ENCODE peak calls at places on chromosomes 11 and 22, in six cellular contexts. One of them, this sample, is unnamed.

GRCh38 chr22:41948142-41948541 is 1.2 kb upstream of the CENPM start:
- DNase-seq in right atrium auricular region: no peak
- DNase-seq in foreskin keratinocyte: no peak
- DNase-seq in AG09309: no peak
- DNase-seq in HFF-Myc: no peak
- DNase-seq in kidney: no peak
- DNase-seq in this sample: no peak

GRCh38 chr11:9566561-9567063 is 6.9 kb upstream of the WEE1 start:
- DNase-seq in AG09309: peak; percentile 65
- DNase-seq in right atrium auricular region: no peak
- DNase-seq in kidney: no peak
- DNase-seq in HFF-Myc: no peak
- DNase-seq in foreskin keratinocyte: no peak
- DNase-seq in this sample: no peak

GRCh38 chr11:110478410-110478809 is 48.7 kb downstream of the FDX1 start:
- DNase-seq in kidney: no peak
- DNase-seq in HFF-Myc: no peak
- DNase-seq in right atrium auricular region: no peak
- DNase-seq in AG09309: no peak
- DNase-seq in foreskin keratinocyte: no peak
- DNase-seq in this sample: no peak

GRCh38 chr11:111978028-111978771 is 41.1 kb downstream of the DIXDC1 start:
- DNase-seq in kidney: no peak
- DNase-seq in AG09309: peak; percentile 32
- DNase-seq in foreskin keratinocyte: peak; percentile 47
- DNase-seq in HFF-Myc: peak; percentile 37
- DNase-seq in right atrium auricular region: peak; percentile 85
- DNase-seq in this sample: no peak

GRCh38 chr11:2207773-2208621 is 36.4 kb upstream of the TH start:
- DNase-seq in right atrium auricular region: peak; percentile 42
- DNase-seq in foreskin keratinocyte: no peak
- DNase-seq in HFF-Myc: no peak
- DNase-seq in AG09309: no peak
- DNase-seq in kidney: peak; percentile 49
- DNase-seq in this sample: peak; percentile 73

GRCh38 chr11:118174006-118174567 is 2.4 kb downstream of the SCN2B start:
- DNase-seq in HFF-Myc: no peak
- DNase-seq in kidney: no peak
- DNase-seq in AG09309: no peak
- DNase-seq in right atrium auricular region: no peak
- DNase-seq in foreskin keratinocyte: no peak
- DNase-seq in this sample: peak; percentile 63

GRCh38 chr22:27820896-27821866 is 19.6 kb upstream of the MN1 start:
- DNase-seq in HFF-Myc: no peak
- DNase-seq in foreskin keratinocyte: no peak
- DNase-seq in AG09309: no peak
- DNase-seq in kidney: no peak
- DNase-seq in right atrium auricular region: no peak
- DNase-seq in this sample: no peak

GRCh38 chr22:41780714-41781507 is 19.6 kb upstream of the CCDC134 start:
- DNase-seq in right atrium auricular region: peak; percentile 69
- DNase-seq in kidney: peak; percentile 91
- DNase-seq in HFF-Myc: no peak
- DNase-seq in foreskin keratinocyte: no peak
- DNase-seq in AG09309: no peak
- DNase-seq in this sample: no peak

GRCh38 chr11:11028017-11028692 is 170.3 kb upstream of the ZBED5 start:
- DNase-seq in foreskin keratinocyte: no peak
- DNase-seq in HFF-Myc: no peak
- DNase-seq in right atrium auricular region: peak; percentile 75
- DNase-seq in kidney: no peak
- DNase-seq in AG09309: peak; percentile 7
- DNase-seq in this sample: no peak

GRCh38 chr11:61567286-61568061 is 13.4 kb downstream of the SYT7 start:
- DNase-seq in AG09309: peak; percentile 20
- DNase-seq in foreskin keratinocyte: peak; percentile 29
- DNase-seq in HFF-Myc: peak; percentile 69
- DNase-seq in kidney: peak; percentile 91
- DNase-seq in right atrium auricular region: peak; percentile 74
- DNase-seq in this sample: no peak

GRCh38 chr11:125297346-125297910 is 132.9 kb downstream of the PKNOX2 start:
- DNase-seq in right atrium auricular region: no peak
- DNase-seq in foreskin keratinocyte: no peak
- DNase-seq in AG09309: no peak
- DNase-seq in HFF-Myc: no peak
- DNase-seq in kidney: no peak
- DNase-seq in this sample: no peak

GRCh38 chr22:50200333-50201190 is at the start of gene SELENOO:
- DNase-seq in HFF-Myc: peak; percentile 45
- DNase-seq in right atrium auricular region: peak; percentile 90
- DNase-seq in foreskin keratinocyte: peak; percentile 44
- DNase-seq in kidney: peak; percentile 97
- DNase-seq in AG09309: peak; percentile 24
- DNase-seq in this sample: no peak

GRCh38 chr11:109612481-109612880 is 190.5 kb downstream of the C11orf87 start:
- DNase-seq in right atrium auricular region: no peak
- DNase-seq in HFF-Myc: no peak
- DNase-seq in foreskin keratinocyte: peak; percentile 20
- DNase-seq in AG09309: no peak
- DNase-seq in kidney: no peak
- DNase-seq in this sample: no peak

GRCh38 chr11:100640646-100641045 is 46.4 kb upstream of the ARHGAP42 start:
- DNase-seq in HFF-Myc: no peak
- DNase-seq in right atrium auricular region: no peak
- DNase-seq in kidney: no peak
- DNase-seq in AG09309: no peak
- DNase-seq in foreskin keratinocyte: no peak
- DNase-seq in this sample: no peak

GRCh38 chr11:128622137-128622523 is 34.8 kb upstream of the ETS1 start:
- DNase-seq in foreskin keratinocyte: no peak
- DNase-seq in right atrium auricular region: peak; percentile 57
- DNase-seq in kidney: peak; percentile 65
- DNase-seq in HFF-Myc: no peak
- DNase-seq in AG09309: no peak
- DNase-seq in this sample: no peak

GRCh38 chr11:76690736-76691135 is 20.2 kb upstream of the LRRC32 start:
- DNase-seq in right atrium auricular region: no peak
- DNase-seq in foreskin keratinocyte: peak; percentile 18
- DNase-seq in AG09309: peak; percentile 46
- DNase-seq in kidney: no peak
- DNase-seq in HFF-Myc: no peak
- DNase-seq in this sample: no peak

GRCh38 chr22:39300198-39300830 is 19.1 kb downstream of the RPL3 start:
- DNase-seq in kidney: no peak
- DNase-seq in AG09309: no peak
- DNase-seq in right atrium auricular region: peak; percentile 77
- DNase-seq in foreskin keratinocyte: no peak
- DNase-seq in HFF-Myc: no peak
- DNase-seq in this sample: no peak

GRCh38 chr11:8684600-8685290 is 2.2 kb downstream of the RPL27A start:
- DNase-seq in HFF-Myc: no peak
- DNase-seq in foreskin keratinocyte: no peak
- DNase-seq in kidney: no peak
- DNase-seq in AG09309: no peak
- DNase-seq in right atrium auricular region: no peak
- DNase-seq in this sample: no peak

GRCh38 chr11:113387605-113388211 is at the start of gene ANKK1:
- DNase-seq in right atrium auricular region: no peak
- DNase-seq in HFF-Myc: no peak
- DNase-seq in AG09309: no peak
- DNase-seq in kidney: no peak
- DNase-seq in foreskin keratinocyte: no peak
- DNase-seq in this sample: no peak

GRCh38 chr11:64225608-64226506 is at the start of the genes NUDT22 and TRPT1:
- DNase-seq in right atrium auricular region: peak; percentile 93
- DNase-seq in AG09309: no peak
- DNase-seq in foreskin keratinocyte: no peak
- DNase-seq in HFF-Myc: no peak
- DNase-seq in kidney: peak; percentile 97
- DNase-seq in this sample: peak; percentile 95
- TF ChIP-seq CTCF in right atrium auricular region: peak; percentile 50
- TF ChIP-seq CTCF in AG09309: peak; percentile 38
- TF ChIP-seq CTCF in foreskin keratinocyte: peak; percentile 24
- TF ChIP-seq CTCF in HFF-Myc: no peak
- TF ChIP-seq CTCF in kidney: no peak
- TF ChIP-seq CTCF in this sample: peak; percentile 64

DNA sequence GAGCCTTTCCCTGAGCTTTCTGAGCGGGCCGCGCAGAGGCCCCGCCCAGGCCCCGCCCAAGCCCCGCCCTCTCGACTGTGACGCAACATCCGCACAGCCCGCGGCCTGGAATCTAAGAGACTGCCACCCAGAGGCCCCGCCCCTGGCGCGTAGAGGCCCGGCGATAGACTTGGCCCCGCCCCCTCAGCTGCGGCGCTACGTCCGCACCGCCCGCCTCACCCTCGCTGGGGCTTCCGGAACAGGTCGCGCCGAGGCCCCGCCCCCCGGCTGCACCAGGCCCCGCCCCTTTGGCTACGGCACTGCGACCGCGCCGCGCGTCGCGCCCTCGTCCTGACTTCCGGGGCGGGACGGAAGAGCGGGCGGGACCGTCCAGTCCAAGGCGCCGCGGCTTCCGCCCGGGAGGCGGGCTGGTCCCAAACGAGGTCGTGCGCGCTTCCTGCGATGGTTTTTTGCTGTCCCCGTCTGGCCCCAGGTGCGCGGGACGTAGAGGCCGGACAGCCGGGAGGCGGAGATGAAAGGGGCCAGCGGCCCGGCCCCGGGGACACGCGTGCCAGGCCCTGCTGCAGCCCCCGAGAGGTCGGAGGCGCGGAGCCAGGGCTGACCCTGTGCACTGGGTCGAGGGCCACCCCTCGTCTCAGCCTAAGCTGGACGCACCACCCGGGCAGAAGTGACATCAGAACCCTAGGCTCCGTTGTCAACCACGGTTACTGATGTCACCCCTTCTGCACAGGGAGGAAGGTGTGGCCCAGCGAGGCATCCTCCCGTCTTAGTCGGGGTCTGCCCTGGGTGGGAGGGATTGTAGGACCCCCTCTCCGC is 59.0 kb upstream of the WNT7B start:
- DNase-seq in HFF-Myc: peak; percentile 89
- DNase-seq in right atrium auricular region: peak; percentile 100
- DNase-seq in foreskin keratinocyte: peak; percentile 89
- DNase-seq in kidney: peak; percentile 100
- DNase-seq in AG09309: peak; percentile 93
- DNase-seq in this sample: peak; percentile 99
- TF ChIP-seq CTCF in HFF-Myc: no peak
- TF ChIP-seq CTCF in right atrium auricular region: no peak
- TF ChIP-seq CTCF in foreskin keratinocyte: peak; percentile 8
- TF ChIP-seq CTCF in kidney: peak; percentile 7
- TF ChIP-seq CTCF in AG09309: no peak
- TF ChIP-seq CTCF in this sample: no peak

GRCh38 chr22:20782083-20782482 is 8.2 kb downstream of the SERPIND1 start:
- DNase-seq in HFF-Myc: no peak
- DNase-seq in kidney: no peak
- DNase-seq in right atrium auricular region: no peak
- DNase-seq in AG09309: no peak
- DNase-seq in foreskin keratinocyte: no peak
- DNase-seq in this sample: no peak
- TF ChIP-seq CTCF in HFF-Myc: no peak
- TF ChIP-seq CTCF in kidney: no peak
- TF ChIP-seq CTCF in right atrium auricular region: no peak
- TF ChIP-seq CTCF in AG09309: no peak
- TF ChIP-seq CTCF in foreskin keratinocyte: no peak
- TF ChIP-seq CTCF in this sample: no peak

GRCh38 chr11:69572233-69572860 is 68.6 kb upstream of the CCND1 start:
- DNase-seq in foreskin keratinocyte: no peak
- DNase-seq in kidney: no peak
- DNase-seq in AG09309: no peak
- DNase-seq in HFF-Myc: no peak
- DNase-seq in right atrium auricular region: peak; percentile 44
- DNase-seq in this sample: no peak

GRCh38 chr11:69569306-69570200 is 71.4 kb upstream of the CCND1 start:
- DNase-seq in right atrium auricular region: peak; percentile 5
- DNase-seq in HFF-Myc: no peak
- DNase-seq in AG09309: no peak
- DNase-seq in foreskin keratinocyte: no peak
- DNase-seq in kidney: peak; percentile 59
- DNase-seq in this sample: no peak

GRCh38 chr11:69563946-69564780 is 76.8 kb upstream of the CCND1 start:
- DNase-seq in HFF-Myc: no peak
- DNase-seq in foreskin keratinocyte: no peak
- DNase-seq in AG09309: no peak
- DNase-seq in right atrium auricular region: no peak
- DNase-seq in kidney: no peak
- DNase-seq in this sample: no peak

GRCh38 chr11:69568809-69569097 is 72.2 kb upstream of the CCND1 start:
- DNase-seq in AG09309: no peak
- DNase-seq in kidney: no peak
- DNase-seq in foreskin keratinocyte: no peak
- DNase-seq in right atrium auricular region: no peak
- DNase-seq in HFF-Myc: no peak
- DNase-seq in this sample: no peak

GRCh38 chr11:69567951-69568808 is 72.8 kb upstream of the CCND1 start:
- DNase-seq in AG09309: no peak
- DNase-seq in kidney: no peak
- DNase-seq in right atrium auricular region: peak; percentile 21
- DNase-seq in HFF-Myc: no peak
- DNase-seq in foreskin keratinocyte: no peak
- DNase-seq in this sample: no peak
- TF ChIP-seq CTCF in AG09309: no peak
- TF ChIP-seq CTCF in kidney: no peak
- TF ChIP-seq CTCF in right atrium auricular region: no peak
- TF ChIP-seq CTCF in HFF-Myc: no peak
- TF ChIP-seq CTCF in foreskin keratinocyte: no peak
- TF ChIP-seq CTCF in this sample: peak; percentile 26

DNA sequence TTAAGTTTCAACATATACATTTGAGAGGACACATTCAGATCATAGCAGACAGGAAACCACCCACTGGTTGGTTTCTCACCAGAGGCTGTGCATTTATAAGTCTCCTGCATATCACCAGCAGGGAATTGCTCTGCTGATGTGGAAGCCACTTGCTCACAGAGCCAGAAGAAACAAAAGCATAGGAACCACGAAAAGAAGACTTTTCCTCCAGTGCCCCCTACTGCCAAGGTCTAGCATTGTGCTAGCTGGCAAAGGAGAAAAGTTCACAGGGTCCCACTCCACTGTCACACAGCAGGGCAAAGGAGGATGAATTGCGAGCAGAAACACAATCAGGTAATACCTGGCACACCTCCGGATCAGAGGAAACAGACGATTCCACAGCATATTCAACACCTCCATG is 28.9 kb upstream of the ISX start:
- DNase-seq in AG09309: no peak
- DNase-seq in HFF-Myc: no peak
- DNase-seq in foreskin keratinocyte: no peak
- DNase-seq in kidney: no peak
- DNase-seq in right atrium auricular region: no peak
- DNase-seq in this sample: no peak
- TF ChIP-seq CTCF in AG09309: no peak
- TF ChIP-seq CTCF in HFF-Myc: no peak
- TF ChIP-seq CTCF in foreskin keratinocyte: peak; percentile 32
- TF ChIP-seq CTCF in kidney: no peak
- TF ChIP-seq CTCF in right atrium auricular region: no peak
- TF ChIP-seq CTCF in this sample: peak; percentile 70

DNA sequence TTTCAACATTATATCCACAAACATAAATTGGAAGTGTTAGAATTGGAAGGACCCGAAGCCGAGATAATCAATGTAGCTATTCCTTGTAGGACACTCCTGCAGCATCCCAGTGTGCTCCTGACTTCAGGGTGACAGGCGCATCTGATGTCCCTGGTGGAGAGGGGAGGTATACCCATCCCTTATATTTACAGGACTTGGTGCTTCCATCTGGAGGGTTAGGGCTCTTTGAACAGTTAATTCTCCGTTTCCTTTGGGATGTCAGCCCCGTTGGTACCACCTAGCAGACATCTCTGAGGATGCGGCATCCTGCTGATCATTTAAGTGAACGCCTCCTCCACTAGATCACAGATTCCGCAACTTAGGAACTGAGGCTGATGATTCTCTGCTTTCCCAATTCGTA is 451.3 kb downstream of the OPCML start:
- DNase-seq in foreskin keratinocyte: no peak
- DNase-seq in kidney: no peak
- DNase-seq in right atrium auricular region: no peak
- DNase-seq in AG09309: no peak
- DNase-seq in HFF-Myc: no peak
- DNase-seq in this sample: no peak
- TF ChIP-seq CTCF in foreskin keratinocyte: no peak
- TF ChIP-seq CTCF in kidney: no peak
- TF ChIP-seq CTCF in right atrium auricular region: no peak
- TF ChIP-seq CTCF in AG09309: no peak
- TF ChIP-seq CTCF in HFF-Myc: no peak
- TF ChIP-seq CTCF in this sample: peak; percentile 25